ENCODE peak calls at places on chromosomes 11 and 22, in ten cellular contexts. S, E, D, F, J, N, M, I, U and T are unnamed samples. For H3K36me3, the result is how much of the 10 kb centered on the place peaks cover.

GRCh38 chr11:104918113-104918824 is 20.0 kb upstream of the CASP12 start:
- DNase-seq in S (no peak), E (no peak), D (no peak), F (no peak), J (no peak), N (no peak), M (no peak), I (no peak), U (no peak), T (no peak)

GRCh38 chr22:42972592-42973535 is 42.1 kb downstream of the PACSIN2 start:
- DNase-seq in S (no peak), E (no peak), D (no peak), F (peak), J (no peak), N (no peak), M (no peak), I (no peak), U (no peak), T (no peak)

GRCh38 chr11:94895971-94896370 is 77.4 kb downstream of the CWC15 start:
- DNase-seq in S (no peak), E (no peak), D (no peak), F (no peak), J (no peak), N (no peak), M (no peak), I (no peak), U (no peak), T (no peak)

GRCh38 chr11:116736763-116737162 is 36.0 kb downstream of the BUD13 start:
- DNase-seq in S (no peak), E (no peak), D (no peak), F (no peak), J (no peak), N (no peak), M (peak), I (peak), U (no peak), T (no peak)

GRCh38 chr22:49351761-49352221 is 475.9 kb downstream of the BRD1 start:
- DNase-seq in S (no peak), E (no peak), D (peak), F (no peak), J (no peak), N (no peak), M (no peak), I (no peak), U (no peak), T (peak)

GRCh38 chr11:102552447-102553200 is 22.1 kb upstream of the MMP7 start:
- DNase-seq in S (no peak), E (no peak), D (no peak), F (peak), J (no peak), N (no peak), M (peak), I (no peak), U (no peak), T (no peak)

GRCh38 chr11:131064373-131064991 is 148.2 kb upstream of the SNX19 start:
- DNase-seq in S (no peak), E (peak), D (no peak), F (peak), J (no peak), N (peak), M (peak), I (peak), U (no peak), T (peak)

GRCh38 chr11:75380245-75380644 is 19.1 kb upstream of the RPS3 start:
- DNase-seq in S (no peak), E (no peak), D (no peak), F (peak), J (no peak), N (no peak), M (no peak), I (no peak), U (no peak), T (no peak)

GRCh38 chr11:68481579-68482240 is 21.2 kb downstream of the PPP6R3 start:
- DNase-seq in S (no peak), E (no peak), D (no peak), F (no peak), J (no peak), N (no peak), M (no peak), I (no peak), U (no peak), T (no peak)

GRCh38 chr22:24810043-24810749 is 4.2 kb downstream of the SGSM1 start:
- DNase-seq in S (no peak), E (peak), D (no peak), F (no peak), J (no peak), N (no peak), M (no peak), I (peak), U (peak), T (no peak)

GRCh38 chr22:41197808-41198585 is 7.1 kb upstream of the L3MBTL2 start:
- DNase-seq in S (no peak), E (peak), D (peak), F (peak), J (no peak), N (peak), M (no peak), I (peak), U (peak), T (no peak)

GRCh38 chr11:100965346-100965745 is 164.3 kb downstream of the PGR start:
- DNase-seq in S (no peak), E (no peak), D (no peak), F (no peak), J (no peak), N (no peak), M (no peak), I (no peak), U (no peak), T (no peak)

GRCh38 chr11:113992459-113993105 is 17.7 kb downstream of the HTR3A start:
- DNase-seq in S (no peak), E (peak), D (no peak), F (no peak), J (no peak), N (no peak), M (no peak), I (peak), U (no peak), T (no peak)

GRCh38 chr11:12087075-12087775 is 23.2 kb upstream of the MICAL2 start:
- DNase-seq in S (no peak), E (no peak), D (peak), F (peak), J (no peak), N (no peak), M (no peak), I (peak), U (peak), T (peak)

GRCh38 chr22:39344046-39344390 is 5.8 kb upstream of the SYNGR1 start:
- DNase-seq in S (no peak), E (no peak), D (no peak), F (no peak), J (no peak), N (no peak), M (no peak), I (no peak), U (no peak), T (no peak)

GRCh38 chr22:47062126-47062525 is 299.7 kb downstream of the TBC1D22A start:
- DNase-seq in S (no peak), E (no peak), D (no peak), F (no peak), J (no peak), N (no peak), M (no peak), I (no peak), U (no peak), T (no peak)

GRCh38 chr22:29871684-29872083 is 11.3 kb upstream of the MTMR3 start:
- DNase-seq in S (no peak), E (peak), D (no peak), F (no peak), J (no peak), N (no peak), M (peak), I (peak), U (no peak), T (peak)

GRCh38 chr11:106482920-106483761 is 405.7 kb downstream of the AASDHPPT start:
- DNase-seq in S (no peak), E (peak), D (no peak), F (no peak), J (no peak), N (no peak), M (peak), I (no peak), U (no peak), T (no peak)

GRCh38 chr11:45921561-45922424 is 663 bp upstream of the LARGE2 start:
- DNase-seq in S (peak), E (peak), D (peak), F (peak), J (no peak), N (no peak), M (peak), I (peak), U (no peak), T (peak)

GRCh38 chr22:49205401-49205800 is 622.3 kb downstream of the BRD1 start:
- DNase-seq in S (no peak), E (no peak), D (no peak), F (no peak), J (no peak), N (no peak), M (no peak), I (no peak), U (peak), T (no peak)

GRCh38 chr11:61885784-61886580 is 5.4 kb downstream of the FADS3 start:
- DNase-seq in S (no peak), E (no peak), D (no peak), F (no peak), J (no peak), N (no peak), M (no peak), I (no peak), U (no peak), T (no peak)

GRCh38 chr22:26713823-26714449 is 56.5 kb downstream of the MIAT start:
- DNase-seq in S (peak), E (no peak), D (no peak), F (no peak), J (no peak), N (no peak), M (peak), I (no peak), U (peak), T (no peak)

GRCh38 chr11:71336996-71337772 is 84.8 kb upstream of the SHANK2 start:
- DNase-seq in S (peak), E (no peak), D (no peak), F (no peak), J (no peak), N (no peak), M (no peak), I (no peak), U (no peak), T (no peak)

GRCh38 chr11:64095286-64095825 is 59.6 kb downstream of the FLRT1 start:
- DNase-seq in S (no peak), E (no peak), D (no peak), F (no peak), J (no peak), N (no peak), M (no peak), I (no peak), U (no peak), T (no peak)

GRCh38 chr11:73192272-73192671 is 25.8 kb upstream of the P2RY2 start:
- DNase-seq in S (no peak), E (no peak), D (peak), F (no peak), J (no peak), N (no peak), M (no peak), I (no peak), U (no peak), T (no peak)

GRCh38 chr11:34274712-34275398 is 83.0 kb downstream of the ABTB2 start:
- DNase-seq in S (peak), E (no peak), D (peak), F (peak), J (peak), N (peak), M (no peak), I (no peak), U (peak), T (peak)

DNA sequence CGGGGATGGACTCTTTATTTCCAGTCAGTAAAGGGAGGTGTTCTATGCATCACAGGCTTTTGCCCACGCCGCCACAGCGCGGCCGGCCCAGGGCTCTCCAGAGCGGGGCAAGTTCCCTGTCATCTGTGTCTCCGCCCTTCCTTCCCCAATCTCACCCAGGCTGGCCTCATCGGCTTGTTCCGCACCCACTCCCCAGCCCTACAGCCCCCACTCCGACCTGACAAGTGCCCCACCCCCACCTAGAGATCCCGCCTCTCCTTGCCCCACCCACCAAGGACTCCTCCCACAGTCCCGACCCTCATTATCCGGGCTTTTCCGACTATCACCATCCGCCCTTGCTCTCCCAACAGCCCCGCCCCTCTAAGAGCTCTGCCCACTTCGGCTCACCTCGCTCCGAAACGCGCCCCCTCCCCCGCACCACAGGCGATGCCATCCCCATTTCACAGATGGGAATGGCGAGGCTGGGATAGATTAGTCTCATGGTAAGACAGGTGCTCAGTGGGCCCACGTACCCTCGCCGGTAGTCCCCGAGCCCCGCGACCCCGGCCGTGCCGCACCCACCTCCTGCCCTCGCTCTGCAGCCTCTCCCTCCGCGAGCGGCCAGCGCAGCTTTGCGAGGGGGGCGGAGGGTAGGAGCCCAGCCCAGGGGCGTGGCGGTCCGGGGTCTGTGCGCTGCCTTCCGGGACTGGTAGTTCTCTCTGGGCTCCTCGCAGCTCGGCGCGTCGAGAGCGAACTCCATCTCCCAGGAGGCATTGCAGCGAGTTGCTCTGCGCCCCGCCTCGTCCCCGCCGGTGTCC is at the start of gene KCTD21:
- DNase-seq in S (peak), E (peak), D (peak), F (peak), J (peak), N (peak), M (peak), I (peak), U (peak), T (peak)
- TF ChIP-seq CTCF in S (no peak), E (no peak), D (no peak), F (no peak), J (no peak), N (no peak), M (peak), I (no peak), U (no peak), T (no peak)

GRCh38 chr11:67397536-67397935 is 4.1 kb downstream of the PPP1CA start:
- DNase-seq in S (no peak), E (no peak), D (no peak), F (no peak), J (no peak), N (no peak), M (no peak), I (no peak), U (no peak), T (no peak)

GRCh38 chr11:67397986-67398660 is 3.5 kb downstream of the PPP1CA start:
- DNase-seq in S (no peak), E (no peak), D (no peak), F (no peak), J (no peak), N (no peak), M (no peak), I (no peak), U (no peak), T (no peak)

GRCh38 chr11:67395555-67396257 is 3.9 kb downstream of the RAD9A start:
- DNase-seq in S (no peak), E (no peak), D (no peak), F (no peak), J (no peak), N (no peak), M (no peak), I (no peak), U (no peak), T (no peak)

GRCh38 chr11:67396587-67397398 is 4.9 kb downstream of the PPP1CA start:
- DNase-seq in S (no peak), E (no peak), D (no peak), F (no peak), J (no peak), N (no peak), M (no peak), I (peak), U (no peak), T (no peak)

DNA sequence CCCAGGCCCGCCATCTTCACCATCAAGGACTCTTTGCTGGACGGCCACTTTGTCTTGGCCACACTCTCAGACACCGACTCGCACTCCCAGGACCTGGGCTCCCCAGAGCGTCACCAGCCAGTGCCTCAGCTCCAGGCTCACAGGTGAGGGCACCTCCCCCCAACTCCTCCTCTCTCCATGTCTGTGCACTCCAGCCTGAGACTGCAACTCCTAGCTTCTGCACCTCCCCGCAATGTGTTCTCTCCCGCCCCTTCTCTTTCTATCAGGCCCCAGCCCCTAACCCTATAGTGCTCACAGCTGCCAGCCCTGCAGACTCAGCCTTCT is 4.4 kb downstream of the RAD9A start:
- DNase-seq in S (no peak), E (no peak), D (no peak), F (no peak), J (no peak), N (no peak), M (no peak), I (no peak), U (no peak), T (no peak)
- H3K27ac ChIP-seq in S (no peak), E (no peak), D (no peak), F (no peak), J (no peak), N (no peak), M (no peak), I (peak), U (no peak), T (no peak)

GRCh38 chr11:8329961-8330361 is 66.3 kb upstream of the LMO1 start:
- DNase-seq in S (no peak), E (peak), D (no peak), F (no peak), J (no peak), N (peak), M (no peak), I (peak), U (no peak), T (peak)
- H3K36me3 ChIP-seq in S (under half), E (under half), D (under half), F (under half), J (under half), N (under half), M (under half), I (under half), U (under half), T (under half)

DNA sequence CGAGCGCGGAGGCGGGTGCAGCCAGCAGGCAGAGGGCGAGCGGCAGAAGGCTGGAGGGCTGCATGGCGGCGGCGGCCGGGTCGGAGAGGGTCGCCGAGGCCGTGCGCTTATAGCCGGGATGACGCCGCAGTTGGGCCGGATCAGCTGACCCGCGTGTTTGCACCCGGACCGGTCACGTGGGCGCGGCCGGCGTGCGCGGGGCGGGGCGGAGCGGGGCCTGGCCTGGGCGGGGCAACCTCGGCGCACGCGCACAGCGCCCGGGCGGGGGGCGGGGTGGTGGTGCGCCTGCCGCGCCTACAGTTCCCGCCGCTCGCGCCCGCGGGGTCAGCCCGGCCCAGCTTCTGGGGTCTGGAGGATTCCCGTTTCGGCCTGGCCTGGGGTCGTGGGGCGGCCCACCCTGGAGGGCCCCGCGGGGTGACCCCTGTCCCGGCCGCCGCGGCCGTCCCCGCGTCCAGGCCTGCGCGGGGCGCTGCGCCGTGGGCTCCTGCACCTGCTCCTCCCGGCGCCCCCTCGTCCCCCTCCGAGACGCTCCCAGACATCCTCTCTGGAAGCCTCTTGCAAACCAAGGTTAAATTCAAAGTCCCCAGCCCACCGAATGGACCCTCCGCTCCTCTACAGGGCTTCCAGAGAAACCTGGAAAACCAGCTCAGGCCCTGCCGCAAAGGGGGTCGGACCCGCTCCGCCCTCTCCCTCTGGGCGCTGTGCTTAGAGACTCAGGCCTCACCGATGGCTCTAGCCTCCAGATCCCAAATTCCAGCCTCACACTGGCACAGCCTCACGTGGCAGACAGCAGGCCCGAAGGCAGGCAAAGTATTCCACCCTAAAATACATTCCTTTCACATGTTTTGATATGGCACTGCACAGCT is at the start of gene CTSD:
- DNase-seq in S (peak), E (peak), D (peak), F (peak), J (peak), N (peak), M (peak), I (peak), U (peak), T (peak)
- TF ChIP-seq CTCF in S (no peak), E (peak), D (no peak), F (no peak), J (no peak), N (peak), M (peak), I (no peak), U (no peak), T (peak)